ENCODE peak calls at places on chromosomes 4 and X, in five cellular contexts. W, X, S, N and Z are unnamed samples.

GRCh38 chr4:13178621-13179020 is 305.5 kb downstream of the RAB28 start:
- DNase-seq in W (no peak), X (no peak), S (no peak), N (no peak), Z (no peak)

GRCh38 chr4:167233523-167234387 is 539 bp downstream of the SPOCK3 start:
- DNase-seq in W (no peak), X (no peak), S (no peak), N (no peak), Z (no peak)

GRCh38 chr4:139568206-139568969 is 12.4 kb upstream of the SETD7 start:
- DNase-seq in W (no peak), X (no peak), S (peak), N (no peak), Z (no peak)

GRCh38 chr4:10656420-10656819 is 28.1 kb downstream of the CLNK start:
- DNase-seq in W (no peak), X (no peak), S (no peak), N (no peak), Z (no peak)

GRCh38 chr4:10442976-10443375 is 14.2 kb downstream of the ZNF518B start:
- DNase-seq in W (no peak), X (no peak), S (no peak), N (no peak), Z (no peak)

GRCh38 chr4:6493668-6494304 is 21.4 kb upstream of the PPP2R2C start:
- DNase-seq in W (no peak), X (peak), S (peak), N (no peak), Z (no peak)

GRCh38 chrX:9341305-9342201 is 123.3 kb upstream of the TBL1X start:
- DNase-seq in W (no peak), X (peak), S (no peak), N (peak), Z (peak)

GRCh38 chr4:123555500-123556273 is 159.1 kb downstream of the SPRY1 start:
- DNase-seq in W (no peak), X (no peak), S (peak), N (peak), Z (peak)

GRCh38 chr4:84379881-84380618 is 119.0 kb downstream of the NKX6-1 start:
- DNase-seq in W (no peak), X (no peak), S (peak), N (no peak), Z (no peak)

GRCh38 chrX:19810809-19811208 is 76.6 kb downstream of the SH3KBP1 start:
- DNase-seq in W (no peak), X (no peak), S (no peak), N (no peak), Z (no peak)

GRCh38 chr4:40621592-40622512 is 7.8 kb downstream of the RBM47 start:
- DNase-seq in W (no peak), X (no peak), S (peak), N (peak), Z (peak)